ENCODE peak calls at places on chromosomes 7 and 10, in seven cellular contexts. D is stromal cell of bone marrow; F is activated T-cell treated with anti-CD3 and anti-CD28 coated beads for 24 hours; B is RKO; H is osteocyte; P is head of caudate nucleus; O is stimulated activated CD4-positive, alpha-beta T cell treated with anti-CD3 and anti-CD28 coated beads, TNF-alpha, amount 100 ng/mL, for 1 hour. R is an unnamed sample.

GRCh38 chr10:45144666-45145065 is 143.9 kb downstream of the ZNF22 start:
- DNase-seq in B (no peak), H (no peak), O (no peak), F (no peak), P (no peak), D (no peak), R (no peak)

GRCh38 chr10:101227765-101228681 is 1.2 kb downstream of the LBX1 start:
- DNase-seq in O (no peak), H (no peak), D (no peak), P (no peak), B (no peak), F (no peak), R (no peak)

GRCh38 chr10:120943542-120943941 is 92.4 kb downstream of the WDR11 start:
- DNase-seq in H (no peak), D (no peak), P (no peak), B (no peak), F (no peak), O (no peak), R (no peak)

GRCh38 chr7:19984231-19984632 is 210.8 kb upstream of the TMEM196 start:
- DNase-seq in D (no peak), H (no peak), B (no peak), O (no peak), P (no peak), F (no peak), R (no peak)

GRCh38 chr10:130717088-130717487 is 580.9 kb downstream of the GLRX3 start:
- DNase-seq in O (no peak), H (no peak), B (no peak), F (no peak), P (no peak), D (no peak), R (no peak)

GRCh38 chr10:71431216-71431944 is 34.7 kb downstream of the CDH23 start:
- DNase-seq in P (peak), O (no peak), F (no peak), H (peak), D (no peak), B (no peak), R (no peak)

GRCh38 chr7:91212592-91212991 is 51.6 kb upstream of the FZD1 start:
- DNase-seq in O (no peak), F (no peak), P (no peak), B (no peak), H (no peak), D (peak), R (no peak)

GRCh38 chr7:35380739-35381224 is 126.9 kb upstream of the TBX20 start:
- DNase-seq in F (no peak), B (no peak), D (no peak), H (no peak), P (no peak), O (no peak), R (no peak)

GRCh38 chr7:57868771-57869483 is 418.9 kb downstream of the ZNF716 start:
- DNase-seq in D (no peak), F (no peak), O (no peak), P (no peak), B (no peak), H (peak), R (no peak)

GRCh38 chr7:112134039-112134438 is 72.2 kb downstream of the DOCK4 start:
- DNase-seq in H (no peak), B (no peak), O (no peak), P (no peak), D (no peak), F (no peak), R (no peak)

GRCh38 chr7:157428554-157428945 is 91.7 kb downstream of the DNAJB6 start:
- DNase-seq in B (no peak), P (no peak), F (no peak), H (no peak), D (no peak), O (no peak), R (no peak)

GRCh38 chr7:490461-491291 is 29.0 kb downstream of the PDGFA start:
- DNase-seq in H (no peak), O (no peak), P (no peak), F (no peak), B (no peak), D (no peak), R (no peak)

GRCh38 chr10:72852428-72852827 is 41.1 kb upstream of the OIT3 start:
- DNase-seq in O (no peak), F (no peak), P (no peak), B (no peak), H (no peak), D (no peak), R (no peak)

GRCh38 chr7:2288503-2288902 is 25.7 kb downstream of the SNX8 start:
- DNase-seq in D (no peak), H (no peak), F (no peak), P (no peak), O (no peak), B (no peak), R (no peak)

GRCh38 chr10:10503772-10504171 is 513.9 kb upstream of the CELF2 start:
- DNase-seq in D (no peak), P (no peak), F (no peak), H (no peak), B (no peak), O (no peak), R (no peak)